ENCODE peak calls at places on chromosome 1, in five cellular contexts. P is cardiac fibroblast; W is CD4-positive, alpha-beta T cell; N is lower leg skin; U is activated CD8-positive, alpha-beta T cell treated with anti-CD3 and anti-CD28 coated beads for 36 hours. I is an unnamed sample.

GRCh38 chr1:213938776-213939175 is 49.0 kb upstream of the PROX1 start:
- DNase-seq in N (no peak), U (no peak), W (no peak), P (no peak), I (no peak)

GRCh38 chr1:147586412-147586811 is 45.1 kb downstream of the BCL9 start:
- DNase-seq in U (no peak), N (no peak), W (no peak), P (no peak), I (no peak)

GRCh38 chr1:54309631-54310366 is 96.4 kb downstream of the SSBP3 start:
- DNase-seq in N (no peak), P (no peak), U (no peak), W (no peak), I (no peak)

GRCh38 chr1:41920658-41921057 is 1.9 kb upstream of the HIVEP3 start:
- DNase-seq in U (no peak), P (no peak), W (no peak), N (no peak), I (no peak)

GRCh38 chr1:89866568-89866967 is 45.7 kb downstream of the LRRC8D start:
- DNase-seq in N (no peak), P (no peak), W (no peak), U (no peak), I (no peak)

GRCh38 chr1:210280221-210280620 is 47.6 kb downstream of the SERTAD4 start:
- DNase-seq in U (no peak), W (no peak), P (no peak), N (no peak), I (no peak)

GRCh38 chr1:151593651-151594625 is 17.9 kb upstream of the SNX27 start:
- DNase-seq in P (peak; percentile 59), N (peak; percentile 66), W (peak; percentile 80), U (peak; percentile 94), I (peak; percentile 21)

GRCh38 chr1:165416876-165417275 is 28.1 kb downstream of the RXRG start:
- DNase-seq in P (no peak), N (no peak), W (no peak), U (no peak), I (no peak)

GRCh38 chr1:94702440-94702810 is 117.7 kb upstream of the SLC44A3 start:
- DNase-seq in U (no peak), P (peak; percentile 46), N (peak; percentile 59), W (no peak), I (no peak)

DNA sequence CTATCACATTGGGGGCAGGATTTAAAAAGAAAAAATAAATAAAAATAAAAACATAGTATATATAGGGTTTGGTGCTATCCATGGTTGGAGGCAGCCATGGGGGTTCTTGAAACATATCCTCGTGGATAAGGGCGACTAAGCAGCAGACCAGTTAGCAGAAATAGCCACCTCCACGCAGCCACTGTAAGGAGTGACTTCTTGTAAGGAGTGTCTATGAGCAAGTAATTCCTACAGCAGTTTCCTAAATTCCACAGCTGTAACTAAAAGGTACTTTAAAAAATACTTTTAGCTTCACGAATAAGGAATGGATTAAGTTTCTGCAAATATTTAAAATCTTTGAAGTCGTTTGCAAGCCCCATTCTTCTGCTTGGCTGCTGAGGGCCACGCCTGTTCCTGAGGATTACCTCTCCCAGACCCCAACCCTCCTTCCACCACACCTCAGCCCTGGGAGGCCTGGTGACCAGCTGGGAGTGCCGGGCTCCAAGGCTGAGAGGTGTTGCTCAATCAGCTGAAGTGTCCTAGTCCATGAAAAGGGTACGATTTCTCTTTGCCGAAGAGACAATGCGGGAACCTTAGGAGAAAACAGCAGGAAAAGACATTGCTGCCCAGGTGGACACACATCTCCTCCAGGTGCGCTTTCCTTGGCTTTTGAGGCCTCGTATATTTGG is 115.3 kb downstream of the ADSS2 start:
- DNase-seq in U (no peak), P (no peak), N (no peak), W (no peak), I (no peak)
- TF ChIP-seq CTCF in U (no peak), P (no peak), N (no peak), W (no peak), I (no peak)

GRCh38 chr1:24082372-24082771 is 29.6 kb downstream of the MYOM3 start:
- DNase-seq in P (no peak), W (no peak), U (no peak), N (no peak), I (no peak)
- TF ChIP-seq CTCF in P (no peak), W (no peak), U (no peak), N (no peak), I (no peak)

GRCh38 chr1:230763927-230764591 is 16.9 kb downstream of the CAPN9 start:
- DNase-seq in U (no peak), P (no peak), W (no peak), N (no peak), I (no peak)

GRCh38 chr1:230757856-230758704 is 10.9 kb downstream of the CAPN9 start:
- DNase-seq in W (no peak), P (no peak), N (no peak), U (no peak), I (no peak)

GRCh38 chr1:230758705-230759354 is 11.6 kb downstream of the CAPN9 start:
- DNase-seq in U (no peak), P (no peak), W (no peak), N (no peak), I (no peak)

GRCh38 chr1:230761443-230762167 is 14.4 kb downstream of the CAPN9 start:
- DNase-seq in W (no peak), P (no peak), N (no peak), U (no peak), I (no peak)

DNA sequence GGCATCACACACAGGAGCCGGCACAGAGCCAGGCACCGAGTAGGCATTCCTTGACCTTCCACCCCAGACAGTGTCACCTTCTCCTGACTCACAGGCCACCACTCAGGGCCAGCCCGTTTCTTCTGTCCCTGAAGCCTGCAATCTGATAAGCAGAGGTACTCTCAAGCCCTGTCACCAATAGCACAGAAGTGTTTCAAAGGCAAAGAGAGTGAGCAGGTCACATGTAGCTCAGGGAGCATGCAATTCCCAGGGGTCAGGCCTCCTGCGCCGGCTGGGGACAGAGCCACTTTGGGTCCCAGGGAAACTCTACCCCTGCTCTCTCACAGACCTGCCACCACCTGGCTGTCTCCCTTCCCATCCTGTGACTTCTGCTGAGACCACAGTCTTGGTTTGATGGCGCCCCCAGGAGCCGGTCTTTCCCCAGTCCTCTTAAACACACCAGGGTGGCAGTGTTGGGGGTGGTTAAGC is 13.2 kb downstream of the CAPN9 start:
- DNase-seq in N (no peak), U (no peak), P (no peak), W (no peak), I (no peak)
- TF ChIP-seq CTCF in N (no peak), U (no peak), P (no peak), W (no peak), I (no peak)

GRCh38 chr1:69172003-69173000 is 395.4 kb upstream of the LRRC7 start:
- DNase-seq in W (no peak), P (peak; percentile 31), N (no peak), U (no peak), I (no peak)
- TF ChIP-seq CTCF in W (no peak), P (no peak), N (no peak), U (no peak), I (no peak)

DNA sequence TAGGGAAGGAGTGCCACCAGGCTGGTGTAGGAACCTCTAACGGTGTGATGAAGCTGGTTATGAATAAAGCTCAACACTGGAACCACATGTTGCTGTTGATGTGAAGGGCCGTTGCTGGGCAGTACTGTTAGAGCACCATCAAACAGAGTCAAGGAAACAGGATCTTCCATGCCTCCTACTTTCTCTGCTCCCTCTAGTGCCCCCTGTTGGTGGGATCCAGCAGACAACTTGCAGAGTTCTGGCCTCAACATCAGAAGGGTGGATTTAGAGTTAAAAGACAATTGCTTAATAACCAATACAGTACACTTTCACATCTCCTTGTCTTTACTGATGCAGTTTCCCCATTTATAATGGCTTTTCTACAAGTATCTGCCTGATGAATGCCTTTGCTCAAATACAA is 336.4 kb downstream of the NTNG1 start:
- DNase-seq in U (peak; percentile 27), N (no peak), W (no peak), P (no peak), I (no peak)
- TF ChIP-seq CTCF in U (peak; percentile 15), N (no peak), W (no peak), P (no peak), I (no peak)

GRCh38 chr1:116164890-116165176 is 53.6 kb downstream of the MAB21L3 start:
- DNase-seq in P (no peak), W (no peak), U (no peak), N (no peak), I (no peak)
- TF ChIP-seq CTCF in P (no peak), W (no peak), U (no peak), N (no peak), I (no peak)

GRCh38 chr1:55844322-55844721 is 629.2 kb upstream of the USP24 start:
- DNase-seq in W (no peak), N (no peak), U (no peak), P (no peak), I (no peak)

GRCh38 chr1:55848906-55849305 is 633.7 kb upstream of the USP24 start:
- DNase-seq in U (no peak), N (no peak), W (no peak), P (peak; percentile 57), I (no peak)
- TF ChIP-seq CTCF in U (no peak), N (no peak), W (no peak), P (peak; percentile 45), I (no peak)

DNA sequence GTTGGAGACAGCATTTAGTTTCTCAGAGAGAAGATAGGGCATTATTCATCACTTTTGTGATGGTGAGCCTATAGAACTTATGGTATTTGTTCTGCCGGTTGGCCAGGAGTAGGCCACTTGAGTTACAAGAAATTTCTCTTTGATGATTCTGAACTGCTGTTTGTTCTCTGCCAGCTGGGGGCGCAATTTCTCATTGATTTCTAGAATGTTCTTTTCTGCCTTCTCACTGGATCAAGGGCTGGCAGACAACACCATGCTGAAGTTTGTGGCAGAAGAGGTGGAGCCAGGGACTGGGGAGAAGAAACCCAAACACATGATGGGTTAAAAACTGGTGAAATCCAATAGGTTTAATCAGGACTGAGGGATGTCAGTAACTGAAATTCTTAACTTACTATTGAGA is 360.6 kb downstream of the FAM72C start:
- DNase-seq in W (no peak), U (peak; percentile 13), N (no peak), P (peak; percentile 1), I (peak; percentile 33)
- TF ChIP-seq CTCF in W (no peak), U (no peak), N (no peak), P (no peak), I (peak; percentile 3)

I was measured in HL-60.